ENCODE peak calls at places on chromosome 15, in five cellular contexts. One of them, this sample, is unnamed.

GRCh38 chr15:52783929-52784798 is 6.0 kb downstream of the ONECUT1 start:
- DNase-seq in CD14-positive monocyte: no peak
- DNase-seq in colonic mucosa: no peak
- DNase-seq in OCI-LY7: no peak
- DNase-seq in tibial nerve: no peak
- DNase-seq in this sample: peak; percentile 59

GRCh38 chr15:75532413-75533250 is 46.5 kb downstream of the PTPN9 start:
- DNase-seq in CD14-positive monocyte: no peak
- DNase-seq in colonic mucosa: peak; percentile 35
- DNase-seq in tibial nerve: peak; percentile 79
- DNase-seq in OCI-LY7: peak; percentile 16
- DNase-seq in this sample: no peak

GRCh38 chr15:46591462-46591861 is 956.6 kb downstream of the SQOR start:
- DNase-seq in CD14-positive monocyte: no peak
- DNase-seq in tibial nerve: no peak
- DNase-seq in OCI-LY7: no peak
- DNase-seq in colonic mucosa: no peak
- DNase-seq in this sample: no peak

GRCh38 chr15:74723754-74724334 is 1.5 kb downstream of the CYP1A1 start:
- DNase-seq in OCI-LY7: peak; percentile 54
- DNase-seq in CD14-positive monocyte: no peak
- DNase-seq in colonic mucosa: peak; percentile 23
- DNase-seq in tibial nerve: no peak
- DNase-seq in this sample: peak; percentile 67

GRCh38 chr15:51262468-51262867 is 75.9 kb downstream of the CYP19A1 start:
- DNase-seq in colonic mucosa: no peak
- DNase-seq in tibial nerve: no peak
- DNase-seq in OCI-LY7: no peak
- DNase-seq in CD14-positive monocyte: no peak
- DNase-seq in this sample: no peak

GRCh38 chr15:76903251-76903681 is 1.9 kb downstream of the SCAPER start:
- DNase-seq in colonic mucosa: no peak
- DNase-seq in OCI-LY7: peak; percentile 62
- DNase-seq in CD14-positive monocyte: no peak
- DNase-seq in tibial nerve: no peak
- DNase-seq in this sample: peak; percentile 48

GRCh38 chr15:75720787-75721461 is 8.3 kb upstream of the CSPG4 start:
- DNase-seq in OCI-LY7: peak; percentile 52
- DNase-seq in tibial nerve: no peak
- DNase-seq in colonic mucosa: peak; percentile 89
- DNase-seq in CD14-positive monocyte: peak; percentile 51
- DNase-seq in this sample: peak; percentile 69

GRCh38 chr15:33618300-33618699 is 307.5 kb downstream of the RYR3 start:
- DNase-seq in OCI-LY7: no peak
- DNase-seq in CD14-positive monocyte: no peak
- DNase-seq in colonic mucosa: no peak
- DNase-seq in tibial nerve: no peak
- DNase-seq in this sample: no peak

GRCh38 chr15:65305144-65305758 is 774 bp downstream of the RNU5B-1 start:
- DNase-seq in CD14-positive monocyte: no peak
- DNase-seq in colonic mucosa: no peak
- DNase-seq in OCI-LY7: no peak
- DNase-seq in tibial nerve: no peak
- DNase-seq in this sample: no peak

GRCh38 chr15:48388017-48388936 is 57.0 kb downstream of the DUT start:
- DNase-seq in tibial nerve: no peak
- DNase-seq in CD14-positive monocyte: no peak
- DNase-seq in OCI-LY7: no peak
- DNase-seq in colonic mucosa: no peak
- DNase-seq in this sample: no peak

GRCh38 chr15:68389041-68389930 is 42.7 kb downstream of the ITGA11 start:
- DNase-seq in colonic mucosa: no peak
- DNase-seq in OCI-LY7: no peak
- DNase-seq in tibial nerve: no peak
- DNase-seq in CD14-positive monocyte: no peak
- DNase-seq in this sample: no peak

GRCh38 chr15:74893627-74894026 is 3.8 kb downstream of the MPI start:
- DNase-seq in OCI-LY7: no peak
- DNase-seq in CD14-positive monocyte: no peak
- DNase-seq in tibial nerve: no peak
- DNase-seq in colonic mucosa: no peak
- DNase-seq in this sample: no peak

GRCh38 chr15:74768771-74769342 is 13.0 kb upstream of the CSK start:
- DNase-seq in tibial nerve: peak; percentile 53
- DNase-seq in OCI-LY7: peak; percentile 68
- DNase-seq in CD14-positive monocyte: no peak
- DNase-seq in colonic mucosa: peak; percentile 54
- DNase-seq in this sample: peak; percentile 80

GRCh38 chr15:64090527-64090926 is 3.1 kb downstream of the CIAO2A start:
- DNase-seq in CD14-positive monocyte: peak; percentile 66
- DNase-seq in tibial nerve: no peak
- DNase-seq in OCI-LY7: peak; percentile 71
- DNase-seq in colonic mucosa: no peak
- DNase-seq in this sample: peak; percentile 26

GRCh38 chr15:64093627-64094417 is at the start of gene CIAO2A:
- DNase-seq in tibial nerve: peak; percentile 91
- DNase-seq in OCI-LY7: peak; percentile 98
- DNase-seq in colonic mucosa: peak; percentile 98
- DNase-seq in CD14-positive monocyte: peak; percentile 98
- DNase-seq in this sample: peak; percentile 86

GRCh38 chr15:64092864-64093626 is 593 bp downstream of the CIAO2A start:
- DNase-seq in CD14-positive monocyte: peak; percentile 49
- DNase-seq in OCI-LY7: peak; percentile 79
- DNase-seq in colonic mucosa: peak; percentile 67
- DNase-seq in tibial nerve: no peak
- DNase-seq in this sample: peak; percentile 53

GRCh38 chr15:64089553-64090280 is 3.9 kb downstream of the CIAO2A start:
- DNase-seq in OCI-LY7: peak; percentile 67
- DNase-seq in tibial nerve: no peak
- DNase-seq in colonic mucosa: no peak
- DNase-seq in CD14-positive monocyte: peak; percentile 69
- DNase-seq in this sample: peak; percentile 49

DNA sequence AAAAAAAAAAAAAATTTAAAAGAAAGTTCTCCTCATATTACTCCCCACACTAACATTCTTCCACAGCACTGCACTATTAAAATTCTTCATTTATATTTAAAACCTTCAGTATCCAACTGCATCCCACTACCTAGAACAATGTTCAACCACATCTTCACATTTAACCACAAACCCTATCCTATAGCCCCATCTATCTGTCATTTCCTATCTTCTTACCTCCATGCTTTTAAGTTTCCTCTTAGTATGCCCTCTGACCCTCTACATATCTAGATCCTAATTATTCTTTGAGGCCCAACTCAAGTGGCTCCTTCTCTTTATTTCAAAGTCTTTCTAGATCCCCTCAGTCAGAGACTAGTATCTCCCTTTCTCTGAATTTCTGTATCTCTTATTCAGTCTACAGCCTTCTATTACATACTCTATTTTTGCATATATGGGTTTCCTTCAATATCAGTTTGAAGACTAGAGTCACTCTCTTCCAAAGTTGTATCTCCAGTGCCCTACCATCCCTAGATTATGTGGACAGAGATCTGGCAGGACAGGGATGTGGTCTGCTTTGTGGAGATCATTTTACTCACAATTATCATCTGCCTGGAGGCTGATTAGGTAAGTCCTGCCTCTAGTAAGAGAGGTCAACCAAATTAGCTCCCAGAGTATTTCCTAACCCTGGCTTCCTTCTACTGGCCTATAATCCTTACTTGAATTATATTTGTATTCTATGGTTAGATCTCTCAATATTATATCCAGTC is 1.4 kb downstream of the CIAO2A start:
- DNase-seq in tibial nerve: no peak
- DNase-seq in colonic mucosa: no peak
- DNase-seq in CD14-positive monocyte: no peak
- DNase-seq in OCI-LY7: peak; percentile 55
- DNase-seq in this sample: peak; percentile 11
- TF ChIP-seq CTCF in tibial nerve: no peak
- TF ChIP-seq CTCF in colonic mucosa: peak; percentile 14
- TF ChIP-seq CTCF in CD14-positive monocyte: peak; percentile 29
- TF ChIP-seq CTCF in OCI-LY7: peak; percentile 76
- TF ChIP-seq CTCF in this sample: no peak

GRCh38 chr15:66706225-66706732 is 4.2 kb downstream of the SMAD6 start:
- DNase-seq in tibial nerve: no peak
- DNase-seq in colonic mucosa: no peak
- DNase-seq in CD14-positive monocyte: no peak
- DNase-seq in OCI-LY7: no peak
- DNase-seq in this sample: peak; percentile 42
- TF ChIP-seq CTCF in tibial nerve: no peak
- TF ChIP-seq CTCF in colonic mucosa: peak; percentile 10
- TF ChIP-seq CTCF in CD14-positive monocyte: no peak
- TF ChIP-seq CTCF in OCI-LY7: peak; percentile 71
- TF ChIP-seq CTCF in this sample: no peak

DNA sequence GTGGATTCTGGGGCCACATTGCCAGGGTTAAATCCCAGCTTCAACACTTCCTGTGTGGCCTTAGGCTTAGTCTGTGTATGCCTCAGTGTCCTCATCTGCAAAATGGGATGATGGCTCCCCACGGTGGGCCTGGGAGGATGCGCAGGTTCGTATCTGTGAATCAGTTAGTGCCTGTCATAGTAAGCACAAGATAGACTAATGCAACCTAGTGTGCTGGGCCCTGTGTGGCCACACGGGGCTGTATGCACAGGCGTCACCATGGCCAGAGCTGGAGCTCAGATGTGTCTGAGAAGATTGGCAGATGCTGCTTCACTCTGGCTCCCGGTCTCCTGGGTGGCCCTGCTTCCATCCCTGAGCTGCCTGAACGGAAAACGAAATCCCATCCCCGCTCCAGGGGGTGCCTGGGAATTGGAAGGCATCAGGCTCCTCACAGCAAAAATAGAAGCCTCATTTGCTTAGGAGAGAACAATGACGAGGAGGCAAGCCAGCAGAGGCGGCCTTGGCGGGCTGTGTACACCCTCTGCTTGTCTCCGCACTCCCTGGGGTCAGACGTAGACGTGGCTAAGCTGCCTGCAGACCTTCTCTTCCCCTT is 103.6 kb downstream of the APBA2 start:
- DNase-seq in OCI-LY7: peak; percentile 3
- DNase-seq in tibial nerve: no peak
- DNase-seq in CD14-positive monocyte: no peak
- DNase-seq in colonic mucosa: no peak
- DNase-seq in this sample: no peak
- TF ChIP-seq CTCF in OCI-LY7: peak; percentile 63
- TF ChIP-seq CTCF in tibial nerve: no peak
- TF ChIP-seq CTCF in CD14-positive monocyte: no peak
- TF ChIP-seq CTCF in colonic mucosa: no peak
- TF ChIP-seq CTCF in this sample: no peak

GRCh38 chr15:41904487-41905359 is 10.9 kb upstream of the SPTBN5 start:
- DNase-seq in colonic mucosa: peak; percentile 57
- DNase-seq in tibial nerve: peak; percentile 57
- DNase-seq in CD14-positive monocyte: peak; percentile 72
- DNase-seq in OCI-LY7: peak; percentile 69
- DNase-seq in this sample: peak; percentile 86
- TF ChIP-seq CTCF in colonic mucosa: peak; percentile 87
- TF ChIP-seq CTCF in tibial nerve: peak; percentile 81
- TF ChIP-seq CTCF in CD14-positive monocyte: peak; percentile 88
- TF ChIP-seq CTCF in OCI-LY7: peak; percentile 90
- TF ChIP-seq CTCF in this sample: peak; percentile 95

GRCh38 chr15:37880009-37880834 is 54.2 kb upstream of the TMCO5A start:
- DNase-seq in OCI-LY7: peak; percentile 31
- DNase-seq in colonic mucosa: no peak
- DNase-seq in CD14-positive monocyte: no peak
- DNase-seq in tibial nerve: no peak
- DNase-seq in this sample: peak; percentile 6
- TF ChIP-seq CTCF in OCI-LY7: peak; percentile 88
- TF ChIP-seq CTCF in colonic mucosa: peak; percentile 54
- TF ChIP-seq CTCF in CD14-positive monocyte: peak; percentile 33
- TF ChIP-seq CTCF in tibial nerve: peak; percentile 36
- TF ChIP-seq CTCF in this sample: peak; percentile 7

DNA sequence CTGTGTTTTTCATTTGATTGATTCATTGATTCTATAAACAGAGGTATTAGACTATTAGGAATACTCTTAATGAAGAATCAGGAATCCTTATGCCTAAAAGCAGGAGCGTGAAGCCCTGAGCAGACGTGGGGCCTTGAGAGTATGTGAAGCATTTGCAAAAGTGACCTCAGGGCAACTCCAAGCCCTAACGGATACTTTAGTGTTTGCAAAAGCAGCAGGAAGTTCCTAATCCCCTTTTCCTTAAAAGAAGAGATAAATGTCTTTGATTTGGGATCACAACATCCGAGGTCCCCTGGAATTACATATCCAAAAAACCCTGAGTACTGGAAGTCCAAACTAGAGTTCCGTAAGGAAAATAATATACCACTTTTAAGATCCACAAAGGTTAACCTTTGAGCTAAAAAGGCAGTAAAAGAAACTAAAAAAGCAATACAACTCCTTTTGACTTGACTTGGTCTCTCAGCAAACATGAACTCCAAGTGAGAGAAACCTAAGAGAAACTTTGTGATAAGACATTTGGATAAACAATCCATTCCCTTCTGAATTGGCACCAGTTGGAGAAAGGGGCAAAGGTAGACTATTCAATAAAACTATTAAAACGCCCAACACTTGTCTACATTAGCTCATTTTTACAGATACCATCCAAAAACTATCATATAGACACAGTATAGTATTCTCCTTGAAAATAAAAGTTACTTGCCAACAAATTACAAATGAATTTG is 27.4 kb downstream of the PRTG start:
- DNase-seq in colonic mucosa: no peak
- DNase-seq in tibial nerve: no peak
- DNase-seq in CD14-positive monocyte: no peak
- DNase-seq in OCI-LY7: no peak
- DNase-seq in this sample: no peak
- TF ChIP-seq CTCF in colonic mucosa: no peak
- TF ChIP-seq CTCF in tibial nerve: no peak
- TF ChIP-seq CTCF in CD14-positive monocyte: no peak
- TF ChIP-seq CTCF in OCI-LY7: no peak
- TF ChIP-seq CTCF in this sample: no peak

GRCh38 chr15:79221696-79222095 is 60.8 kb upstream of the ANKRD34C start:
- DNase-seq in CD14-positive monocyte: no peak
- DNase-seq in tibial nerve: no peak
- DNase-seq in OCI-LY7: no peak
- DNase-seq in colonic mucosa: no peak
- DNase-seq in this sample: no peak

GRCh38 chr15:79213650-79214049 is 68.9 kb upstream of the ANKRD34C start:
- DNase-seq in tibial nerve: no peak
- DNase-seq in OCI-LY7: no peak
- DNase-seq in colonic mucosa: no peak
- DNase-seq in CD14-positive monocyte: no peak
- DNase-seq in this sample: no peak

GRCh38 chr15:79219393-79220056 is 63.0 kb upstream of the ANKRD34C start:
- DNase-seq in OCI-LY7: no peak
- DNase-seq in colonic mucosa: no peak
- DNase-seq in CD14-positive monocyte: no peak
- DNase-seq in tibial nerve: no peak
- DNase-seq in this sample: no peak

GRCh38 chr15:79218588-79219200 is 63.8 kb upstream of the ANKRD34C start:
- DNase-seq in colonic mucosa: no peak
- DNase-seq in OCI-LY7: no peak
- DNase-seq in tibial nerve: no peak
- DNase-seq in CD14-positive monocyte: no peak
- DNase-seq in this sample: no peak
- TF ChIP-seq CTCF in colonic mucosa: no peak
- TF ChIP-seq CTCF in OCI-LY7: no peak
- TF ChIP-seq CTCF in tibial nerve: no peak
- TF ChIP-seq CTCF in CD14-positive monocyte: no peak
- TF ChIP-seq CTCF in this sample: no peak